ENCODE peak calls at places on chromosomes 7 and 10, in six cellular contexts. P, T, B, H, G and V are unnamed samples.

GRCh38 chr7:101109368-101109767 is 17.5 kb upstream of the SERPINE1 start:
- DNase-seq in P (no peak), T (no peak), B (no peak), H (no peak), G (no peak), V (no peak)

GRCh38 chr10:3729397-3729796 is 55.6 kb downstream of the KLF6 start:
- DNase-seq in P (no peak), T (no peak), B (no peak), H (peak; percentile 44), G (no peak), V (no peak)

GRCh38 chr7:143503261-143503660 is 25.6 kb downstream of the TAS2R41 start:
- DNase-seq in P (no peak), T (no peak), B (no peak), H (no peak), G (no peak), V (no peak)

GRCh38 chr10:117005454-117006055 is 568 bp upstream of the SHTN1 start:
- DNase-seq in P (no peak), T (no peak), B (no peak), H (no peak), G (no peak), V (peak; percentile 16)

GRCh38 chr7:32158076-32158475 is 87.9 kb upstream of the PDE1C start:
- DNase-seq in P (no peak), T (no peak), B (no peak), H (no peak), G (no peak), V (no peak)

GRCh38 chr10:28587970-28588290 is 55.0 kb downstream of the WAC start:
- DNase-seq in P (no peak), T (no peak), B (no peak), H (peak; percentile 46), G (peak; percentile 13), V (no peak)

GRCh38 chr10:6665847-6666246 is 85.8 kb upstream of the PRKCQ start:
- DNase-seq in P (peak; percentile 69), T (no peak), B (peak; percentile 5), H (no peak), G (no peak), V (no peak)

GRCh38 chr7:8133188-8133848 is 128.6 kb downstream of the ICA1 start:
- DNase-seq in P (no peak), T (no peak), B (no peak), H (no peak), G (no peak), V (no peak)

GRCh38 chr7:87091487-87092066 is 32.1 kb upstream of the ELAPOR2 start:
- DNase-seq in P (no peak), T (no peak), B (no peak), H (no peak), G (no peak), V (no peak)

GRCh38 chr7:80681272-80681885 is 42.9 kb downstream of the CD36 start:
- DNase-seq in P (no peak), T (no peak), B (no peak), H (peak; percentile 40), G (no peak), V (peak; percentile 36)